ENCODE peak calls at places on chromosomes 16 and 17, in four cellular contexts. M is astrocyte, V is DND-41, Y is kidney. A is an unnamed sample.

GRCh38 chr16:15518412-15519351 is 84.3 kb downstream of the BMERB1 start:
- DNase-seq in V (no peak), Y (peak; percentile 80), M (peak; percentile 90), A (no peak)

GRCh38 chr17:35709874-35710273 is 21.6 kb upstream of the RASL10B start:
- DNase-seq in Y (no peak), V (no peak), M (no peak), A (no peak)

GRCh38 chr17:933168-934083 is 46.1 kb downstream of the NXN start:
- DNase-seq in M (peak; percentile 100), V (no peak), Y (no peak), A (peak; percentile 70)

GRCh38 chr17:2797632-2798031 is 1.4 kb downstream of the RAP1GAP2 start:
- DNase-seq in Y (no peak), V (no peak), M (no peak), A (no peak)

GRCh38 chr17:50903604-50904521 is 37.7 kb upstream of the TOB1 start:
- DNase-seq in M (peak; percentile 54), Y (no peak), V (no peak), A (no peak)

GRCh38 chr17:69802045-69802740 is 272.8 kb upstream of the KCNJ16 start:
- DNase-seq in M (no peak), V (no peak), Y (no peak), A (peak; percentile 25)

GRCh38 chr17:77323413-77324171 is 182.8 kb downstream of the SEC14L1 start:
- DNase-seq in M (peak; percentile 49), Y (peak; percentile 92), V (peak; percentile 56), A (no peak)

GRCh38 chr16:55487048-55487803 is 8.2 kb downstream of the MMP2 start:
- DNase-seq in Y (no peak), M (peak; percentile 96), V (no peak), A (no peak)

GRCh38 chr17:63834431-63835166 is 7.1 kb upstream of the FTSJ3 start:
- DNase-seq in M (peak; percentile 62), Y (peak; percentile 71), V (peak; percentile 68), A (no peak)

GRCh38 chr17:12402963-12403622 is 262.6 kb upstream of the MYOCD start:
- DNase-seq in Y (no peak), V (no peak), M (peak; percentile 88), A (no peak)

GRCh38 chr17:46056800-46057304 is 57.8 kb downstream of the STH start:
- DNase-seq in Y (no peak), V (no peak), M (peak; percentile 73), A (no peak)

GRCh38 chr16:30820952-30821421 is 34.0 kb upstream of the ZNF629 start:
- DNase-seq in M (no peak), V (no peak), Y (peak; percentile 53), A (no peak)

GRCh38 chr17:43416998-43417891 is 18.5 kb downstream of the ARL4D start:
- DNase-seq in V (no peak), M (peak; percentile 62), Y (peak; percentile 82), A (no peak)

GRCh38 chr16:16096161-16096857 is 127.0 kb downstream of the ABCC6 start:
- DNase-seq in Y (peak; percentile 91), M (peak; percentile 85), V (no peak), A (no peak)

GRCh38 chr17:36459045-36459444 is 27.4 kb upstream of the ZNHIT3 start:
- DNase-seq in Y (peak; percentile 35), V (no peak), M (no peak), A (no peak)

GRCh38 chr17:4744999-4745969 is 5.6 kb upstream of the CXCL16 start:
- DNase-seq in M (no peak), Y (peak; percentile 72), V (no peak), A (no peak)

GRCh38 chr17:44733753-44734152 is 25.0 kb upstream of the ADAM11 start:
- DNase-seq in M (no peak), Y (no peak), V (no peak), A (peak; percentile 28)

GRCh38 chr16:19284207-19284606 is 1.3 kb upstream of the CLEC19A start:
- DNase-seq in M (no peak), Y (no peak), V (no peak), A (no peak)

GRCh38 chr17:18967806-18968744 is 16.1 kb downstream of the SLC5A10 start:
- DNase-seq in Y (no peak), V (no peak), M (no peak), A (no peak)

GRCh38 chr16:11283820-11284248 is 2.7 kb upstream of the PRM1 start:
- DNase-seq in Y (peak; percentile 19), V (no peak), M (no peak), A (no peak)

GRCh38 chr16:68885321-68885720 is 42.0 kb downstream of the TANGO6 start:
- DNase-seq in M (no peak), V (no peak), Y (no peak), A (no peak)

GRCh38 chr17:63774141-63774981 is at the start of gene DDX42:
- DNase-seq in V (peak; percentile 92), Y (peak; percentile 97), M (peak; percentile 52), A (peak; percentile 28)

DNA sequence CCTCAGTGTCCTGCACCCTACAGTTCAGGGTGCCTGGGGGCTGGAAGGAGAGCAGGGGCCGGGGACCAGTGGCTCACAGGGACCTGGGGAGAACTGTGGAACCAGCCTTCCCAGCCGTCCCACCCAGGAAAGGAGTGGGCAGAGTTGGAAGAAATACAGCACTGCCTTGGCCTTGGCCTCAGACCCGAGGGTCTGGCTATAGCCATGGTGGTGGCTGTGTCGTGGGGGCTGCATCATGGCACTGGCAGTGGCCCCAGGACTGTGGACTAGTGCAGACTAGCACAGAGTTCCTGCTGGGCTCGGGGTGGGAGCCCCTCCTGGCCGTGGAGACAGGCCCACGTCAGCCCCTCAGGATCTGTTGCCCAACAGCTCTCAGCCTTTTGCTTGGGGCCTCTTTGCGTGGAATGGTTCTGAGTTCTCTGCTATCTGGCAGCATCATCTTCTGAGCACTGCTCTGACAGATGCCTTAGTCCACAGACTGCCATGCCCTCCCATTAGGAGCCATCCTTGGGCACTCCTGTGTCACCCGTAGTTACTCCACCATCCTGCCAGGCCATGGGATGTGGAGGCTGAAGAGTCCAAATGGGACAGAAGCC is 12.6 kb upstream of the DNASE1 start:
- DNase-seq in Y (no peak), M (no peak), V (no peak), A (no peak)
- H3K9ac ChIP-seq in Y (no peak overlapping the region), M (no peak overlapping the region), V (no peak overlapping the region), A (no peak overlapping the region)

DNA sequence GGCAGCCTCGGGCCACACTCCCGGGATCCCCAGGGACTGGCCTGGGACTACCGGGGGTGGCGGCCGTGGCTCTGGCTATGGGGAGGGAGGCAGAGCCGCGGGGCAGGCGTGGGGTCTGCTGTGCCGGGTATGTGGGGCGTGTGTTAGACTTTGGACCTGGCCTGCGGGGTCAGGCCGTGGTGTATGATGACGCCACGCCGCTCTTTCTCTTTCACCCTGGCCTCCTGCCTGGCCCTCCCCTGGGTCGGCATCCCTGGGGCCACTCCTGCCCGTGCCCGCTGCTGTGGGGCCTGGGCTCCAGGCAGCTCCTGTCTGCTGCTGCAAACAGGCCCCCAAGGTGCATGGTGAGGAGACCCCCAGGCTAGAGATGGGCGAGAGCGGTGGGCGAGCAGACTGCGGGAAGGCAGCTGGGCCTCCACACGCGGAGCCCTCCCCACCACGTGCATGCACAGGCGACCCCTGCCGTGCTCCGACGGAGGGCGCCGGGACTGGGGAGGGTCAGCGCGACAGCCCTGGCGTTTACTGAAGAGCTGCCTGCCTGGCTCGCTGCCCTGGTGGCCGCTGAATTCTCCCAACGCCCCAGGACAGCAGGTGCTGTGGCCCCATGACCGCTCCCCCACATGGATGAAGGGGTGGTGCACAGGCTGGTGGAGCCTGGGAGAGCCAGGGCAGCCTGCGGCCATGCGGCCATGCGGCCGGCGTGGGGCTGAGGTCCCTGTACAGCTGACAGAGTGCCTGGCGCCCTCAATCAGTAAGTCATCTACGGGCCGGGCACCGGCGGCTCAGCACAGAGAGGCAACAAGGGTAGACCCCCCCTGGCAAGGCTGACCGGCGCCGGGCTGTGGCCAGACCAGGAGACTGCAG is 16.0 kb downstream of the CAPN15 start:
- DNase-seq in Y (no peak), M (no peak), V (no peak), A (no peak)
- H3K9ac ChIP-seq in Y (no peak overlapping the region), M (no peak overlapping the region), V (no peak overlapping the region), A (no peak overlapping the region)

GRCh38 chr16:58970775-58971174 is 236.7 kb upstream of the GOT2 start:
- DNase-seq in M (no peak), Y (no peak), V (no peak), A (no peak)
- H3K9ac ChIP-seq in M (no peak overlapping the region), Y (no peak overlapping the region), V (no peak overlapping the region), A (no peak overlapping the region)

GRCh38 chr17:39325528-39326240 is 75.7 kb downstream of the FBXL20 start:
- DNase-seq in Y (no peak), V (no peak), M (no peak), A (no peak)
- H3K9ac ChIP-seq in Y (no peak overlapping the region), V (no peak overlapping the region), M (no peak overlapping the region), A (no peak overlapping the region)

GRCh38 chr17:57284984-57285646 is 28.8 kb downstream of the MSI2 start:
- DNase-seq in Y (no peak), M (peak; percentile 47), V (peak; percentile 90), A (peak; percentile 56)

GRCh38 chr17:57283203-57283971 is 27.1 kb downstream of the MSI2 start:
- DNase-seq in Y (no peak), V (peak; percentile 39), M (no peak), A (no peak)

GRCh38 chr17:57286372-57287105 is 30.2 kb downstream of the MSI2 start:
- DNase-seq in V (no peak), M (no peak), Y (no peak), A (no peak)

GRCh38 chr17:57284583-57284982 is 28.3 kb downstream of the MSI2 start:
- DNase-seq in M (no peak), Y (no peak), V (peak; percentile 53), A (no peak)

GRCh38 chr17:57285681-57286080 is 29.4 kb downstream of the MSI2 start:
- DNase-seq in Y (no peak), V (no peak), M (no peak), A (no peak)
- H3K9ac ChIP-seq in Y (no peak overlapping the region), V (peak overlapping the region; percentile 55), M (peak overlapping the region; percentile 24), A (no peak overlapping the region)

GRCh38 chr17:49549311-49549605 is 26.4 kb upstream of the NXPH3 start:
- DNase-seq in V (no peak), M (no peak), Y (no peak), A (no peak)
- H3K9ac ChIP-seq in V (no peak overlapping the region), M (no peak overlapping the region), Y (no peak overlapping the region), A (no peak overlapping the region)

DNA sequence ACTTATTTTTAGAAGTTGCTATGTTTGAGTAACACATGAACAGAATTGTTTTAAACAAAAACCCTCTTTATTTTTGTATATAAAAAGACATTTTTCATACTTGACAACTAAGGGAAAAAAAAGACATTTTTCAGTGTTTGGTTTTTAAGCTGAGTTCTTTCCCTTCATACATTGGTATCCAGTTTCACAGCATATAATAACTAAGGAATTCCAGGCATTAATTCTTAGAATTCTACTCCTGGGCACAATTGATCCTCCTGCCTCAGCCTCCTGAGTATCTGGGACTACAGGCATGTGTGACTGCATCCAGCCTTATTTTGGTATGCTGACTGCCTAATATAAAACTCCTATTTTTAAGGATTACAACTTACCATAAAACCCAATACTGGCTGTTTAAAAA is 8.4 kb downstream of the FBXO47 start:
- DNase-seq in Y (no peak), M (peak; percentile 65), V (no peak), A (no peak)
- H3K9ac ChIP-seq in Y (no peak overlapping the region), M (no peak overlapping the region), V (no peak overlapping the region), A (no peak overlapping the region)

GRCh38 chr16:47578033-47578432 is 116.9 kb downstream of the PHKB start:
- DNase-seq in M (no peak), Y (no peak), V (no peak), A (no peak)
- H3K9ac ChIP-seq in M (no peak overlapping the region), Y (no peak overlapping the region), V (no peak overlapping the region), A (no peak overlapping the region)